ENCODE peak calls at places on chromosomes 2 and 18, in seven cellular contexts. L is stomach, G is spleen, P is upper lobe of left lung, Q is suprapubic skin, H is ovary, J is gastrocnemius medialis. S is an unnamed sample.

GRCh38 chr2:231218356-231218755 is 19.9 kb downstream of the ARMC9 start:
- DNase-seq in P (no peak), J (no peak), Q (no peak), G (no peak), H (no peak), L (no peak), S (no peak)

GRCh38 chr2:227482638-227483340 is 10.8 kb downstream of the AGFG1 start:
- DNase-seq in H (no peak), G (no peak), P (no peak), J (no peak), Q (no peak), L (no peak), S (no peak)

GRCh38 chr18:10318686-10318960 is 135.8 kb upstream of the APCDD1 start:
- DNase-seq in H (no peak), Q (no peak), G (no peak), P (no peak), J (peak; percentile 15), L (no peak), S (no peak)

GRCh38 chr2:225582355-225583116 is 183.0 kb downstream of the NYAP2 start:
- DNase-seq in G (peak; percentile 72), H (no peak), P (no peak), J (no peak), Q (no peak), L (no peak), S (no peak)

GRCh38 chr2:220310326-220310936 is 683.0 kb downstream of the SLC4A3 start:
- DNase-seq in J (no peak), H (no peak), G (no peak), P (no peak), L (no peak), Q (no peak), S (no peak)

GRCh38 chr2:120940319-120940696 is 204.6 kb downstream of the GLI2 start:
- DNase-seq in Q (no peak), H (no peak), L (no peak), J (no peak), G (no peak), P (no peak), S (no peak)

GRCh38 chr18:6920099-6920955 is 190.8 kb downstream of the ARHGAP28 start:
- DNase-seq in L (peak; percentile 77), J (no peak), Q (peak; percentile 63), G (no peak), P (no peak), H (peak; percentile 58), S (no peak)

GRCh38 chr2:24189551-24189950 is 14.7 kb downstream of the FAM228A start:
- DNase-seq in Q (no peak), P (no peak), G (no peak), L (no peak), H (no peak), J (no peak), S (no peak)

GRCh38 chr2:204293884-204294535 is 251.3 kb upstream of the PARD3B start:
- DNase-seq in L (no peak), Q (no peak), J (no peak), H (no peak), G (no peak), P (no peak), S (no peak)

GRCh38 chr18:78603102-78603501 is 376.5 kb upstream of the SALL3 start:
- DNase-seq in H (no peak), P (no peak), G (no peak), L (no peak), Q (no peak), J (no peak), S (no peak)

GRCh38 chr2:217851191-217852020 is 151.4 kb downstream of the TNS1 start:
- DNase-seq in J (peak; percentile 84), Q (no peak), L (no peak), H (peak; percentile 64), P (no peak), G (peak; percentile 61), S (no peak)

GRCh38 chr2:225994748-225995405 is 595.4 kb downstream of the NYAP2 start:
- DNase-seq in J (no peak), Q (no peak), L (no peak), G (no peak), H (no peak), P (no peak), S (no peak)

GRCh38 chr2:464562-465309 is 176.8 kb upstream of the ALKAL2 start:
- DNase-seq in L (no peak), Q (no peak), P (no peak), G (no peak), H (no peak), J (no peak), S (peak; percentile 52)

GRCh38 chr2:104868081-104868806 is 14.3 kb downstream of the POU3F3 start:
- DNase-seq in J (no peak), L (no peak), P (no peak), H (no peak), G (no peak), Q (no peak), S (no peak)

GRCh38 chr2:99701503-99701902 is 211.7 kb upstream of the REV1 start:
- DNase-seq in Q (no peak), P (no peak), L (no peak), H (no peak), G (no peak), J (no peak), S (no peak)

GRCh38 chr2:212409560-212409959 is 129.0 kb downstream of the ERBB4 start:
- DNase-seq in L (no peak), P (no peak), Q (no peak), J (no peak), G (no peak), H (no peak), S (no peak)

GRCh38 chr2:8676191-8676914 is 5.5 kb upstream of the ID2 start:
- DNase-seq in Q (peak; percentile 94), J (peak; percentile 86), H (peak; percentile 90), P (peak; percentile 71), G (peak; percentile 87), L (peak; percentile 78), S (peak; percentile 93)

GRCh38 chr2:20188201-20188600 is 36.7 kb downstream of the SDC1 start:
- DNase-seq in L (no peak), H (no peak), G (no peak), P (no peak), Q (no peak), J (no peak), S (no peak)

GRCh38 chr2:20351555-20352229 is 1.0 kb upstream of the PUM2 start:
- DNase-seq in J (no peak), G (no peak), L (peak; percentile 60), P (peak; percentile 36), Q (no peak), H (no peak), S (no peak)

DNA sequence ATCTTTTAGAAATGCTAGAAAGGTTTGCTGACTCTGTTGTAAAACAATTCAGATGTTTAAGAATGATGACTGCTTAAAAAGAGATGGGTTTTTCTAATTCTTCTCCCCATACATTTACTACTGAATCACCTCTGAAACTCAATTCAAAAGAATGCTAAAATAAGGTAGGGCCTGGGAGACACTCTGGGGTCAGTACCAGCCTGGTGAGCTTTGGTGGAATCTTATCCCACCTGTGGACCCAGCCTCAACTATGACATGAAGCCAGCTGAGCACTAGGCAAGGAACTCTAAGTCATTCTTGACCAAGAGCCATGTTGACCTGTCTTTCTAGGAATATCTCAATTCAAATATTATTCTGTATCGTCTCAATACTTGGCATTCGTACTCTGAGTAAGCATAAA is 44.3 kb downstream of the IWS1 start:
- DNase-seq in P (no peak), G (no peak), L (no peak), Q (no peak), J (no peak), H (no peak), S (no peak)
- H3K36me3 ChIP-seq in P (peaks cover 49% of the 10 kb centered on the region), G (peaks cover 57% of the 10 kb centered on the region), L (peaks cover 30% of the 10 kb centered on the region), Q (peaks cover 68% of the 10 kb centered on the region), J (no peaks in the 10 kb centered on the region), H (no peaks in the 10 kb centered on the region), S (peaks cover 56% of the 10 kb centered on the region)

DNA sequence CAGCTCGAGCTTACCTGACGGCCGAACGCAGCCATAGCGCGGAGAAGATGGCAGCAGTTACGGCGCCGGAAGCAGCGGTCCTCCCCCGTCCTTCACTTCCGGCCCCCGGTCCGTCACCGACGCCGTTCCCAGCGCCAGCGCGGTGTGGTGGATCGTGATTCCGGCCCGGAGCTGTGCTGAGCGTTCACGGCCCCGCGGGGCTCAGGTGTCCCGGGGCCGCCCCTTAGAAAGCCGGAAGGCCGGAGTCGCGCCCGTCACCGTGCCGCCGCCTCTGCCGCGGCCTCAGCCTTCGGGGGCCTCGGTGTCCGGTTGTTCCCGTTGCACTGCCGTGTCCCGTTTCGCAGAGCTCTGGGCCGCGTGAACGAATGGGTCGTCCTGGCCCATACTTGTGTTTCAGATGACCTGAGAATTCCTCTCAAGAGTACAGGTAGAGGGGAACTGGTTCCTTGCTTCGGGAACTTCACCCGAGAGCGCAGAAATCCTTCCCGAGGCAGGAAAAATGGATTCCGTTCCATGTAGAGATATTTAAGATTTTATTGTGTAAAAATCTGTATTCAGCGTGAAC is at the start of gene MTERF4:
- DNase-seq in P (peak; percentile 94), H (peak; percentile 84), G (peak; percentile 98), Q (peak; percentile 90), J (peak; percentile 88), L (peak; percentile 92), S (peak; percentile 89)
- TF ChIP-seq POLR2A in P (peak; percentile 52), H (peak; percentile 57), G (peak; percentile 61), Q (peak; percentile 20), J (peak; percentile 71), L (no peak), S (no peak)

DNA sequence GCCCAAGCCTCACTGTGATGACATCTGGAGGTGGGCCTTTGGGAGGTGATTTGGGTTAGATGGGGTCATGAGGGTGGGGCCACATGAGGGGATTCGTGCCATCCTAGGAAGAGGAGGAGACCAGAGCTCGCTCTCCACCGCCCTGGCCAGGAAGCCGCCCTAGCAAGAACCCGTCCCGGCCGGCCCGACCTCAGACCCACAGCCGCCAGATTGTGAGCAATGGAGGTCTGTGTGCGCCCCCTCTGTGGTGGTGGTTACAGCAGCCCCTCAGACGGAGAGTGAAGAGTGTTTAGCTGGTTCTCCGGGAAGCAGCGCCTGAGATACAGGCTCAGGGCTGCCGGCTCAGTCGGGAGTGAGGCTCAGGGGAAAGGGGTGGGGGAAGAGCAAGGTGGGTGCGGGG is 83.3 kb downstream of the RTP5 start:
- DNase-seq in H (no peak), G (no peak), L (no peak), P (no peak), Q (no peak), J (no peak), S (no peak)
- TF ChIP-seq CTCF in H (no peak), G (no peak), L (no peak), P (no peak), Q (no peak), J (no peak), S (no peak)

GRCh38 chr2:96369186-96369585 is 33.6 kb downstream of the NCAPH start:
- DNase-seq in L (no peak), P (no peak), J (no peak), G (no peak), Q (no peak), H (no peak), S (no peak)

DNA sequence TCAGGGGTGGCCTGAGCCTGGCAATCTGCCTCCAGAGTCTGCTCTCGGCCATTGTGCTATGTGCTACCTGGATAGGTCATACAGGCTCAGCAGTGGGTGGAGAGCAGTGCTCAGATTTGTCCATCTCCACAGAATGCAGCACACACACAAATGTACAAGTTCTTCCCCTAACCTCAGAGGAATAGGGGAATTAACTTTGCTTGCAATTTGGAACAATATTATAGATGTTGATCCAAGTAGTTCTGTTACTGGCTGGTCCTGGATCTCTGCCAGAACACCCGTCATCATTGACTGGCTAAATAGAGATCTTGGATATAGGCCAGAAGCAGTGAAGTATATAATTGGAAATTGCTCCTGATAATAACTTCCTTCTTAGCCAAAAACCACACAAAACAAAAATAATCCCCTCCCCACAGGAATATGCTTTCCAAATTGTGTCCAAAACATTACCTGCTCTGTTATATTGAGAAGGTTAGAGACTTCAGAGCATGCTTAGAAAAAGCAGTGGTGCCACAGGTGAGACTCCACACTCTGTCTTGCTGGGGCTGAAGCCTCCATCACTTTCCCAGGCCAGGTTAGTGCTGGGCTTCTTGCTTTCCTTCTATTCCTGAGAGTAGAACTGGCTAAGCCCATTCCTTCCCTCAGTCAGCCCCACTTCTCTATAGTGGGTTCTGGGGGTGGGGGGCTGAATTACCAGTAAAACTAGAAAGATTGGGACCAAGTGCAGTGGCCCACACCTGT is 38.8 kb downstream of the NCAPH start:
- DNase-seq in P (peak; percentile 31), Q (no peak), L (peak; percentile 83), J (no peak), G (no peak), H (peak; percentile 29), S (no peak)
- H3K36me3 ChIP-seq in P (no peaks in the 10 kb centered on the region), Q (no peaks in the 10 kb centered on the region), L (no peaks in the 10 kb centered on the region), J (no peaks in the 10 kb centered on the region), G (no peaks in the 10 kb centered on the region), H (no peaks in the 10 kb centered on the region), S (no peaks in the 10 kb centered on the region)

S was measured in vagina.